ENCODE peak calls at places on chromosomes 3 and 15, in four cellular contexts. S is activated T-helper 1 cell treated with anti-CD3 and anti-CD28 coated beads, Interleukin-2, amount 50 U/mL, for 16 hours; O is epithelial cell of proximal tubule; F is NCI-H2171. R is an unnamed sample.

GRCh38 chr15:43268111-43269105 is 1.7 kb upstream of the TGM5 start:
- DNase-seq in S (no peak), O (no peak), F (no peak), R (no peak)

GRCh38 chr15:60477991-60478632 is 830 bp downstream of the ICE2 start:
- DNase-seq in S (no peak), O (no peak), F (no peak), R (no peak)

GRCh38 chr3:161142486-161142885 is 37.3 kb upstream of the B3GALNT1 start:
- DNase-seq in S (no peak), O (no peak), F (no peak), R (no peak)

GRCh38 chr3:66441124-66441523 is 59.7 kb downstream of the LRIG1 start:
- DNase-seq in S (no peak), O (no peak), F (no peak), R (no peak)

GRCh38 chr3:32894977-32895376 is 56.5 kb upstream of the CCR4 start:
- DNase-seq in S (no peak), O (no peak), F (no peak), R (no peak)

GRCh38 chr3:134640872-134641470 is 9.9 kb downstream of the KY start:
- DNase-seq in S (no peak), O (no peak), F (no peak), R (peak; percentile 10)

GRCh38 chr3:121759541-121760202 is 10.1 kb upstream of the GOLGB1 start:
- DNase-seq in S (no peak), O (no peak), F (no peak), R (no peak)

GRCh38 chr3:16174389-16174788 is at the start of gene GALNT15:
- DNase-seq in S (no peak), O (peak; percentile 58), F (no peak), R (no peak)

GRCh38 chr15:93566777-93567176 is 477.8 kb upstream of the RGMA start:
- DNase-seq in S (no peak), O (no peak), F (no peak), R (no peak)

GRCh38 chr3:42369304-42369703 is 41.1 kb downstream of the LYZL4 start:
- DNase-seq in S (no peak), O (no peak), F (no peak), R (no peak)

GRCh38 chr15:49088996-49089395 is 42.8 kb upstream of the SECISBP2L start:
- DNase-seq in S (no peak), O (no peak), F (no peak), R (no peak)

GRCh38 chr15:74311734-74312444 is 55.6 kb downstream of the CYP11A1 start:
- DNase-seq in S (no peak), O (no peak), F (no peak), R (no peak)

GRCh38 chr15:46344115-46344749 is 709.4 kb downstream of the SQOR start:
- DNase-seq in S (no peak), O (peak; percentile 20), F (peak; percentile 94), R (no peak)